ENCODE peak calls at places on chromosomes 7 and 10, in nine cellular contexts. W, R, U, S, O, Q, Y, L and T are unnamed samples.

GRCh38 chr7:127383123-127383835 is 9.2 kb downstream of the ZNF800 start:
- DNase-seq in Y (peak; percentile 10), S (no peak), L (no peak), W (peak; percentile 7), R (no peak), U (no peak), Q (peak; percentile 15), O (no peak), T (peak; percentile 60)

GRCh38 chr7:10557375-10557774 is 416.3 kb upstream of the PHF14 start:
- DNase-seq in O (no peak), U (no peak), S (no peak), W (no peak), R (no peak), Y (no peak), L (no peak), Q (no peak), T (no peak)

GRCh38 chr10:114489521-114490310 is 85.4 kb upstream of the AFAP1L2 start:
- DNase-seq in W (no peak), R (no peak), Q (no peak), S (no peak), O (no peak), U (no peak), Y (no peak), L (no peak), T (no peak)

GRCh38 chr7:46035166-46035565 is 114.1 kb upstream of the IGFBP3 start:
- DNase-seq in U (no peak), Q (no peak), S (no peak), Y (no peak), R (no peak), W (no peak), L (no peak), O (no peak), T (peak; percentile 31)

GRCh38 chr10:77371848-77372247 is 265.8 kb downstream of the KCNMA1 start:
- DNase-seq in U (no peak), L (no peak), R (no peak), W (no peak), Y (no peak), S (no peak), Q (no peak), O (no peak), T (no peak)

GRCh38 chr10:119849944-119850343 is 22.7 kb downstream of the MCMBP start:
- DNase-seq in S (no peak), Y (no peak), W (no peak), Q (no peak), R (no peak), O (no peak), U (no peak), L (no peak), T (no peak)

GRCh38 chr10:17238445-17239275 is 10.6 kb downstream of the VIM start:
- DNase-seq in W (peak; percentile 83), R (no peak), L (no peak), O (no peak), S (peak; percentile 92), Q (no peak), Y (peak; percentile 87), U (no peak), T (no peak)

GRCh38 chr10:72365106-72365505 is 10.4 kb upstream of the DNAJB12 start:
- DNase-seq in L (no peak), Y (no peak), Q (no peak), S (no peak), O (no peak), U (no peak), R (no peak), W (no peak), T (no peak)

GRCh38 chr10:351770-352318 is 216.6 kb downstream of the ZMYND11 start:
- DNase-seq in L (no peak), S (no peak), R (no peak), Y (no peak), O (peak; percentile 30), U (peak; percentile 50), W (no peak), Q (no peak), T (no peak)

GRCh38 chr10:60666221-60666620 is 112.1 kb upstream of the CDK1 start:
- DNase-seq in U (no peak), L (no peak), R (peak; percentile 64), O (no peak), W (no peak), Q (peak; percentile 20), Y (peak; percentile 59), S (no peak), T (peak; percentile 94)

GRCh38 chr10:119243967-119244366 is 36.6 kb downstream of the GRK5 start:
- DNase-seq in L (no peak), O (no peak), W (no peak), Y (no peak), R (no peak), U (no peak), Q (no peak), S (no peak), T (no peak)

GRCh38 chr10:16967866-16968721 is 150.9 kb upstream of the RSU1 start:
- DNase-seq in Q (peak; percentile 42), R (no peak), Y (peak; percentile 87), L (peak; percentile 24), U (peak; percentile 76), O (no peak), S (peak; percentile 94), W (peak; percentile 92), T (peak; percentile 36)

GRCh38 chr10:78865518-78865835 is 203.3 kb upstream of the ZMIZ1 start:
- DNase-seq in Y (peak; percentile 59), L (no peak), O (no peak), R (no peak), Q (peak; percentile 2), W (peak; percentile 21), S (no peak), U (no peak), T (no peak)

GRCh38 chr10:28463141-28463540 is 69.8 kb upstream of the WAC start:
- DNase-seq in W (no peak), R (no peak), Q (no peak), L (no peak), O (no peak), U (no peak), S (no peak), Y (no peak), T (no peak)

GRCh38 chr7:114663502-114663901 is 248.9 kb downstream of the FOXP2 start:
- DNase-seq in L (peak; percentile 8), O (no peak), S (peak; percentile 64), W (peak; percentile 3), Q (peak; percentile 31), R (no peak), U (no peak), Y (peak; percentile 57), T (peak; percentile 43)

GRCh38 chr7:102106625-102107024 is 180.0 kb upstream of the SH2B2 start:
- DNase-seq in O (no peak), W (no peak), L (no peak), Y (no peak), R (no peak), Q (no peak), S (no peak), U (peak; percentile 87), T (no peak)

GRCh38 chr10:1434202-1434601 is 303.1 kb downstream of the ADARB2 start:
- DNase-seq in S (no peak), L (no peak), U (no peak), O (no peak), Y (no peak), R (no peak), W (no peak), Q (no peak), T (no peak)

GRCh38 chr10:23742368-23742767 is 303.5 kb downstream of the OTUD1 start:
- DNase-seq in R (no peak), W (no peak), Q (no peak), S (no peak), L (no peak), Y (no peak), U (no peak), O (no peak), T (no peak)

GRCh38 chr10:124671486-124672075 is 72.6 kb downstream of the FAM53B start:
- DNase-seq in S (no peak), R (peak; percentile 72), U (peak; percentile 96), W (peak; percentile 10), L (no peak), Q (peak; percentile 39), O (no peak), Y (peak; percentile 50), T (peak; percentile 72)

GRCh38 chr7:46725838-46726237 is 804.8 kb upstream of the IGFBP3 start:
- DNase-seq in S (no peak), U (no peak), W (no peak), R (no peak), Q (no peak), Y (peak; percentile 54), O (no peak), L (no peak), T (peak; percentile 49)

GRCh38 chr7:40329601-40330153 is 194.9 kb downstream of the SUGCT start:
- DNase-seq in S (peak; percentile 16), R (no peak), W (peak; percentile 34), Q (peak; percentile 61), L (no peak), U (no peak), Y (peak; percentile 75), O (no peak), T (peak; percentile 69)

GRCh38 chr10:95176101-95176500 is 17.9 kb upstream of the ACSM6 start:
- DNase-seq in R (no peak), Y (no peak), S (no peak), L (no peak), Q (no peak), W (no peak), U (no peak), O (no peak), T (no peak)
- TF ChIP-seq CTCF in R (no peak), Y (no peak), S (no peak), L (no peak), Q (no peak), W (no peak), U (no peak), O (no peak), T (peak; percentile 20)

GRCh38 chr7:67523706-67524105 is 527.1 kb downstream of the TYW1 start:
- DNase-seq in U (no peak), Y (no peak), W (no peak), O (no peak), Q (no peak), L (no peak), R (no peak), S (no peak), T (no peak)

GRCh38 chr7:67522504-67522903 is 525.9 kb downstream of the TYW1 start:
- DNase-seq in S (no peak), R (no peak), L (no peak), W (no peak), U (no peak), Y (no peak), O (no peak), Q (no peak), T (no peak)

GRCh38 chr7:67525588-67525987 is 529.0 kb downstream of the TYW1 start:
- DNase-seq in R (no peak), Y (no peak), W (no peak), U (no peak), S (no peak), Q (no peak), L (no peak), O (no peak), T (no peak)
- H3K4me3 ChIP-seq in R (no peak overlapping the region), Y (no peak overlapping the region), W (no peak overlapping the region), U (no peak overlapping the region), S (no peak overlapping the region), Q (no peak overlapping the region), L (no peak overlapping the region), O (no peak overlapping the region), T (no peak overlapping the region)

GRCh38 chr10:85510682-85511081 is 855.9 kb downstream of the GRID1 start:
- DNase-seq in U (no peak), W (no peak), R (no peak), Y (no peak), S (no peak), O (no peak), Q (no peak), L (no peak), T (no peak)
- TF ChIP-seq CTCF in U (no peak), W (no peak), R (peak; percentile 19), Y (no peak), S (no peak), O (no peak), Q (no peak), L (no peak), T (no peak)

GRCh38 chr10:75407716-75408511 is 6.3 kb upstream of the ZNF503 start:
- DNase-seq in W (no peak), Y (no peak), O (no peak), L (peak; percentile 21), Q (peak; percentile 65), U (peak; percentile 95), S (no peak), R (peak; percentile 69), T (peak; percentile 51)
- H3K4me3 ChIP-seq in W (peak overlapping the region; percentile 48), Y (peak overlapping the region; percentile 77), O (no peak overlapping the region), L (peak overlapping the region; percentile 93), Q (peak overlapping the region; percentile 89), U (peak overlapping the region; percentile 92), S (peak overlapping the region; percentile 71), R (peak overlapping the region; percentile 93), T (peak overlapping the region; percentile 78)